ENCODE peak calls at places on chromosomes 1 and 21, in four cellular contexts. K is HepG2, R is K562, L is SK-N-SH. U is an unnamed sample. For H3K36me3 and H3K79me2, the result is how much of the 10 kb centered on the place peaks cover.

GRCh38 chr1:229643996-229644748 is 18.1 kb downstream of the URB2 start:
- DNase-seq in R (no peak), L (no peak), K (no peak), U (no peak)

GRCh38 chr1:204746838-204747442 is 61.4 kb upstream of the LRRN2 start:
- DNase-seq in K (peak), L (peak), R (peak), U (peak)

GRCh38 chr1:167635233-167635648 is 5.2 kb downstream of the RCSD1 start:
- DNase-seq in R (peak), K (no peak), L (no peak), U (no peak)

GRCh38 chr1:153072806-153073726 is 1.7 kb upstream of the SPRR2B start:
- DNase-seq in K (no peak), L (no peak), R (peak), U (no peak)

GRCh38 chr1:59481915-59482505 is 185.1 kb downstream of the FGGY start:
- DNase-seq in R (no peak), L (no peak), K (no peak), U (no peak)

GRCh38 chr1:116374340-116375164 is 1.5 kb downstream of the ATP1A1 start:
- DNase-seq in R (no peak), L (no peak), K (peak), U (no peak)

GRCh38 chr1:169107673-169108160 is 1.2 kb downstream of the ATP1B1 start:
- DNase-seq in R (no peak), L (no peak), K (peak), U (no peak)

GRCh38 chr21:42164064-42164789 is 54.7 kb upstream of the ABCG1 start:
- DNase-seq in K (peak), R (peak), L (peak), U (peak)

GRCh38 chr1:113995382-113995781 is 16.1 kb downstream of the OLFML3 start:
- DNase-seq in K (no peak), L (no peak), R (no peak), U (no peak)

GRCh38 chr1:101187287-101187686 is 49.5 kb upstream of the S1PR1 start:
- DNase-seq in R (no peak), L (no peak), K (no peak), U (no peak)

GRCh38 chr21:42107881-42108553 is 36.9 kb downstream of the UMODL1 start:
- DNase-seq in R (peak), L (peak), K (peak), U (no peak)

GRCh38 chr1:218705391-218705790 is 360.3 kb downstream of the TGFB2 start:
- DNase-seq in K (no peak), L (no peak), R (no peak), U (no peak)

GRCh38 chr1:220330265-220330664 is 58.0 kb upstream of the RAB3GAP2 start:
- DNase-seq in L (no peak), K (no peak), R (no peak), U (no peak)

GRCh38 chr1:46309401-46310159 is 6.1 kb downstream of the UQCRH start:
- DNase-seq in R (no peak), K (no peak), L (no peak), U (no peak)

GRCh38 chr1:207711285-207711684 is 40.6 kb upstream of the CD46 start:
- DNase-seq in R (peak), L (no peak), K (peak), U (peak)

GRCh38 chr1:225617479-225617878 is 35.4 kb downstream of the ENAH start:
- DNase-seq in K (no peak), L (no peak), R (no peak), U (no peak)
- TF ChIP-seq ELF1 in K (no peak), L (no peak), R (no peak), U (no peak)

GRCh38 chr1:180173451-180173850 is 18.8 kb downstream of the QSOX1 start:
- DNase-seq in R (no peak), K (no peak), L (no peak), U (no peak)
- H3K36me3 ChIP-seq in R (under half), K (under half), L (under half), U (under half)

DNA sequence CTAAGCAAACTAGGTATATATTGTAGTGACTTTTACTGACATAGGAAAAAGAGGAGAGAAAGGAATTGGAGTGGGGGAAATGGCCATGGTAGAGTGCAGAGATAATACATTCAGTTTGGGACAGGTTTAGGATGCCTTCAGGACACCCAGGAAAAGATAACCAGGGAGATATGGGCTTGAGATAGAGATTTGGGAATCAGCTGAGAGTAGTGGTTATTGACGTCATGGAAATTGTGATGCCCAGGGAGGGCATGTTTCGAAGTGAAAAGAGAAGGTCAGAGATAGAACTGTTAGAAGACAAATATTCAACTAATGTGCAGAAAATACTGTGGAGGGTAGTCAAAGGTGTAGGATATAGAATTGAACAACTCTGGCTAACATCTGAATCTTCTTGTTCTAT is 40.6 kb downstream of the CAMSAP2 start:
- DNase-seq in K (no peak), R (no peak), L (no peak), U (no peak)
- H3K79me2 ChIP-seq in K (under half), R (under half), L (half or more), U (half or more)

GRCh38 chr1:216914974-216915373 is 191.7 kb upstream of the ESRRG start:
- DNase-seq in R (no peak), K (no peak), L (no peak), U (no peak)
- TF ChIP-seq ELF1 in R (no peak), K (no peak), L (no peak), U (no peak)

DNA sequence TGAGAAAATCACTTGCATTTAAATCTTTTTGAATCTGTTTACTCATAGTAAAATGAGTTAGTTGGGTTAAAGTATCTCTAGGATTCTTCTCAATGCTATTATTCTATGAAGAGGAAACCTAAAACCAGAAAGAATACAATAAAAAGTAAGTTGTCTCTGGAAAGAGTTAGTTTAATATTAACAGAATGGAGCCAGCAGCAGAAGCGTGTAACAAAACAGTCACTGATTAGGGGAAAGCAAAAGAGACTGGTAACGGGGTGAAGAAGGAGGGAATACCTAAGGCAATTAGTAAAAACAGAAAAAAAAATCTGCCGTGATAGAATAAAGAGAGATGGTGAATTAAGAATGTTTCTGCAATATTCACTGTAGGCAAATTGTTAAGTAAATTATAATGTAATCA is 60.0 kb downstream of the NRDC start:
- DNase-seq in K (no peak), R (no peak), L (no peak), U (no peak)
- H3K36me3 ChIP-seq in K (under half), R (half or more), L (half or more), U (under half)

GRCh38 chr1:224359207-224359606 is 2.5 kb downstream of the CNIH4 start:
- DNase-seq in L (no peak), R (no peak), K (no peak), U (no peak)
- H3K79me2 ChIP-seq in L (half or more), R (under half), K (under half), U (half or more)